ENCODE peak calls at places on chromosomes 4 and X, in five cellular contexts. N is stimulated activated CD4-positive, alpha-beta T cell treated with anti-CD3 and anti-CD28 coated beads, TNF-alpha, amount 100 ng/mL, for 48 hours; M is NCI-H524; B is SJCRH30; Z is Caki2. A is an unnamed sample.
A peak's percentile ranks its signal among the peaks of the same experiment; 100 is the strongest.

GRCh38 chr4:44927361-44928061 is 201.2 kb upstream of the GNPDA2 start:
- DNase-seq in N (no peak), M (peak; percentile 52), B (peak; percentile 74), Z (peak; percentile 12), A (peak; percentile 50)

GRCh38 chr4:22019676-22020075 is 71.1 kb upstream of the KCNIP4 start:
- DNase-seq in N (no peak), M (no peak), B (no peak), Z (no peak), A (no peak)

GRCh38 chr4:20764353-20764752 is 64.1 kb downstream of the PACRGL start:
- DNase-seq in N (no peak), M (no peak), B (no peak), Z (no peak), A (no peak)

GRCh38 chrX:40418413-40419195 is 162.2 kb upstream of the ATP6AP2 start:
- DNase-seq in N (no peak), M (no peak), B (no peak), Z (no peak), A (no peak)

GRCh38 chr4:4868506-4869379 is 9.3 kb downstream of the MSX1 start:
- DNase-seq in N (no peak), M (no peak), B (no peak), Z (no peak), A (no peak)

GRCh38 chr4:175147233-175147632 is 229.1 kb downstream of the ADAM29 start:
- DNase-seq in N (no peak), M (no peak), B (no peak), Z (no peak), A (no peak)

GRCh38 chr4:6686104-6686787 is 7.4 kb upstream of the S100P start:
- DNase-seq in N (no peak), M (no peak), B (no peak), Z (no peak), A (no peak)

GRCh38 chr4:143773998-143774898 is 73.8 kb upstream of the FREM3 start:
- DNase-seq in N (peak; percentile 7), M (peak; percentile 28), B (peak; percentile 73), Z (peak; percentile 37), A (peak; percentile 6)

GRCh38 chrX:115503099-115503498 is 57.9 kb upstream of the PLS3 start:
- DNase-seq in N (no peak), M (no peak), B (no peak), Z (no peak), A (no peak)

GRCh38 chrX:27276751-27277150 is 186.4 kb downstream of the PPP4R3C start:
- DNase-seq in N (no peak), M (no peak), B (no peak), Z (peak; percentile 14), A (no peak)

GRCh38 chr4:42302348-42302747 is 94.9 kb upstream of the SHISA3 start:
- DNase-seq in N (no peak), M (peak; percentile 59), B (peak; percentile 39), Z (peak; percentile 51), A (no peak)

GRCh38 chrX:86348669-86349068 is 200.4 kb downstream of the DACH2 start:
- DNase-seq in N (no peak), M (no peak), B (peak; percentile 19), Z (no peak), A (no peak)

GRCh38 chr4:177485528-177485927 is 43.3 kb upstream of the AGA start:
- DNase-seq in N (no peak), M (no peak), B (no peak), Z (peak; percentile 8), A (no peak)

GRCh38 chr4:163157157-163157556 is 9.5 kb downstream of the NAF1 start:
- DNase-seq in N (no peak), M (no peak), B (no peak), Z (no peak), A (no peak)

GRCh38 chr4:87009095-87009648 is 74.4 kb downstream of the AFF1 start:
- DNase-seq in N (no peak), M (peak; percentile 32), B (no peak), Z (no peak), A (no peak)

GRCh38 chrX:47316276-47317025 is 53.9 kb upstream of the ZNF157 start:
- DNase-seq in N (no peak), M (peak; percentile 48), B (no peak), Z (no peak), A (no peak)

GRCh38 chr4:147453561-147454141 is 27.2 kb upstream of the EDNRA start:
- DNase-seq in N (no peak), M (no peak), B (peak; percentile 24), Z (no peak), A (no peak)

GRCh38 chr4:45662996-45663395 is 460.9 kb downstream of the GABRG1 start:
- DNase-seq in N (no peak), M (peak; percentile 29), B (peak; percentile 75), Z (peak; percentile 2), A (peak; percentile 82)

GRCh38 chr4:145108128-145108527 is 10.0 kb downstream of the ABCE1 start:
- DNase-seq in N (no peak), M (no peak), B (no peak), Z (no peak), A (no peak)

GRCh38 chrX:154012336-154012991 is 7.2 kb downstream of the IRAK1 start:
- DNase-seq in N (no peak), M (no peak), B (no peak), Z (no peak), A (no peak)

GRCh38 chrX:148271263-148271662 is 229.2 kb upstream of the AFF2 start:
- DNase-seq in N (no peak), M (no peak), B (no peak), Z (no peak), A (no peak)

A was measured in NCI-H1694 treated with DMSO at 0.1 percent for 48 hours.